ENCODE peak calls at places on chromosomes 16 and 17, in five cellular contexts. Y is HuH-7.5, C is AG08395, L is astrocyte of the spinal cord, A is GM04504. X is an unnamed sample.
A peak's percentile ranks its signal among the peaks of the same experiment; 100 is the strongest.

GRCh38 chr16:84611041-84611440 is 6.8 kb downstream of the COTL1 start:
- DNase-seq in Y (no peak), A (no peak), L (peak; percentile 51), C (peak; percentile 34), X (no peak)

GRCh38 chr16:64545769-64546168 is 576.1 kb downstream of the CDH11 start:
- DNase-seq in A (no peak), L (no peak), C (no peak), Y (no peak), X (peak; percentile 2)

GRCh38 chr16:200388-200787 is 20.1 kb downstream of the HBQ1 start:
- DNase-seq in L (peak; percentile 24), C (peak; percentile 38), Y (no peak), A (peak; percentile 59), X (peak; percentile 60)

GRCh38 chr17:66567234-66568170 is 265.1 kb downstream of the PRKCA start:
- DNase-seq in A (peak; percentile 62), L (peak; percentile 86), C (peak; percentile 83), Y (peak; percentile 48), X (peak; percentile 76)

GRCh38 chr16:69182730-69183416 is 4.1 kb upstream of the SNTB2 start:
- DNase-seq in Y (no peak), A (no peak), C (no peak), L (no peak), X (no peak)

GRCh38 chr17:19578545-19578944 is 44.9 kb downstream of the SLC47A1 start:
- DNase-seq in C (peak; percentile 16), A (no peak), Y (no peak), L (peak; percentile 5), X (peak; percentile 4)

GRCh38 chr17:71287246-71287828 is 833.5 kb upstream of the SOX9 start:
- DNase-seq in A (no peak), C (no peak), L (peak; percentile 14), Y (no peak), X (no peak)

GRCh38 chr17:52524238-52524637 is 365.7 kb upstream of the CA10 start:
- DNase-seq in Y (no peak), A (no peak), L (no peak), C (no peak), X (no peak)

GRCh38 chr17:81898029-81898866 is 3.8 kb upstream of the NPB start:
- DNase-seq in L (peak; percentile 94), A (peak; percentile 90), Y (no peak), C (peak; percentile 88), X (peak; percentile 98)

GRCh38 chr16:89026121-89026612 is 49.2 kb upstream of the CBFA2T3 start:
- DNase-seq in Y (no peak), A (no peak), L (no peak), C (no peak), X (peak; percentile 4)

GRCh38 chr16:78815713-78816112 is 716.3 kb downstream of the WWOX start:
- DNase-seq in Y (no peak), L (no peak), A (no peak), C (no peak), X (no peak)

GRCh38 chr17:21297597-21297996 is 13.1 kb downstream of the MAP2K3 start:
- DNase-seq in Y (no peak), A (no peak), L (no peak), C (no peak), X (no peak)

GRCh38 chr16:88459366-88460055 is 6.4 kb downstream of the ZFPM1 start:
- DNase-seq in Y (peak; percentile 83), A (no peak), C (no peak), L (no peak), X (no peak)

GRCh38 chr16:84677849-84678248 is 22.0 kb upstream of the USP10 start:
- DNase-seq in A (no peak), C (no peak), Y (no peak), L (no peak), X (no peak)

GRCh38 chr17:76139801-76140660 is 1.0 kb downstream of the FOXJ1 start:
- DNase-seq in L (no peak), A (no peak), Y (no peak), C (no peak), X (no peak)

GRCh38 chr16:87874639-87875472 is 5.5 kb upstream of the SLC7A5 start:
- DNase-seq in A (no peak), Y (no peak), L (no peak), C (no peak), X (no peak)

GRCh38 chr16:67531247-67531646 is 2.6 kb downstream of the RIPOR1 start:
- DNase-seq in Y (no peak), L (no peak), A (no peak), C (no peak), X (no peak)

GRCh38 chr17:81066072-81066471 is 31.1 kb downstream of the BAIAP2 start:
- DNase-seq in L (no peak), C (no peak), Y (no peak), A (no peak), X (peak; percentile 17)

GRCh38 chr16:53449816-53450517 is 15.7 kb downstream of the RBL2 start:
- DNase-seq in Y (no peak), C (no peak), A (no peak), L (no peak), X (no peak)

GRCh38 chr17:14508156-14508555 is 207.3 kb downstream of the HS3ST3B1 start:
- DNase-seq in A (no peak), L (no peak), Y (no peak), C (no peak), X (no peak)

GRCh38 chr17:78832541-78832810 is 8.1 kb downstream of the USP36 start:
- DNase-seq in A (no peak), Y (no peak), C (no peak), L (no peak), X (no peak)

GRCh38 chr17:50238594-50239287 is 35.5 kb upstream of the TMEM92 start:
- DNase-seq in L (no peak), C (no peak), Y (no peak), A (no peak), X (no peak)